ENCODE peak calls at places on chromosomes 3 and 15, in eight cellular contexts. V is ovary, H is neural progenitor cell, W is GM12864, G is lung, P is RWPE2, A is transverse colon, I is A673. Z is an unnamed sample.

GRCh38 chr15:93046721-93047120 is 42.3 kb downstream of the RGMA start:
- DNase-seq in V (no peak), H (no peak), W (no peak), G (no peak), P (no peak), A (no peak), I (no peak), Z (no peak)

GRCh38 chr3:129233538-129233937 is 15.9 kb upstream of the COPG1 start:
- DNase-seq in V (no peak), H (no peak), W (peak), G (peak), P (no peak), A (peak), I (no peak), Z (no peak)

GRCh38 chr15:25850154-25851111 is 12.7 kb downstream of the ATP10A start:
- DNase-seq in V (peak), H (peak), W (peak), G (peak), P (peak), A (peak), I (peak), Z (no peak)

GRCh38 chr3:108420926-108421325 is 89.5 kb downstream of the MYH15 start:
- DNase-seq in V (no peak), H (no peak), W (no peak), G (no peak), P (no peak), A (no peak), I (no peak), Z (no peak)

GRCh38 chr15:88930579-88930978 is 17.4 kb upstream of the MFGE8 start:
- DNase-seq in V (no peak), H (no peak), W (no peak), G (no peak), P (no peak), A (no peak), I (no peak), Z (no peak)

GRCh38 chr3:189914799-189915198 is 205.9 kb downstream of the P3H2 start:
- DNase-seq in V (no peak), H (no peak), W (no peak), G (no peak), P (peak), A (no peak), I (peak), Z (no peak)

GRCh38 chr15:41689083-41689482 is 28.9 kb downstream of the MGA start:
- DNase-seq in V (no peak), H (no peak), W (no peak), G (no peak), P (no peak), A (no peak), I (no peak), Z (no peak)

GRCh38 chr3:175111036-175111435 is 251.9 kb downstream of the NAALADL2 start:
- DNase-seq in V (no peak), H (no peak), W (no peak), G (peak), P (no peak), A (no peak), I (no peak), Z (no peak)

GRCh38 chr3:46558184-46559029 is 7.7 kb downstream of the LRRC2 start:
- DNase-seq in V (peak), H (peak), W (peak), G (peak), P (peak), A (peak), I (peak), Z (peak)

GRCh38 chr15:94584833-94585244 is 353.5 kb downstream of the MCTP2 start:
- DNase-seq in V (no peak), H (no peak), W (peak), G (no peak), P (no peak), A (no peak), I (peak), Z (no peak)

GRCh38 chr15:69685524-69686452 is 233.2 kb downstream of the RPLP1 start:
- DNase-seq in V (no peak), H (no peak), W (no peak), G (peak), P (no peak), A (peak), I (no peak), Z (no peak)

GRCh38 chr3:127718916-127719290 is 46.2 kb downstream of the ABTB1 start:
- DNase-seq in V (no peak), H (no peak), W (no peak), G (no peak), P (peak), A (no peak), I (no peak), Z (no peak)

GRCh38 chr15:67177750-67178149 is 76.7 kb downstream of the AAGAB start:
- DNase-seq in V (no peak), H (no peak), W (no peak), G (no peak), P (no peak), A (no peak), I (no peak), Z (no peak)

GRCh38 chr15:50876260-50876988 is 32.1 kb upstream of the AP4E1 start:
- DNase-seq in V (no peak), H (no peak), W (no peak), G (no peak), P (no peak), A (peak), I (no peak), Z (no peak)

GRCh38 chr15:47422901-47423300 is 294.4 kb upstream of the SEMA6D start:
- DNase-seq in V (no peak), H (no peak), W (no peak), G (no peak), P (no peak), A (no peak), I (no peak), Z (no peak)

GRCh38 chr15:78875107-78875914 is 2.6 kb downstream of the MORF4L1 start:
- DNase-seq in V (peak), H (no peak), W (no peak), G (no peak), P (no peak), A (no peak), I (no peak), Z (no peak)

GRCh38 chr15:34708422-34708821 is 46.4 kb downstream of the GJD2 start:
- DNase-seq in V (no peak), H (peak), W (peak), G (no peak), P (no peak), A (no peak), I (peak), Z (no peak)

GRCh38 chr15:91369823-91370222 is 269.8 kb downstream of the SV2B start:
- DNase-seq in V (no peak), H (no peak), W (no peak), G (no peak), P (no peak), A (no peak), I (no peak), Z (no peak)

GRCh38 chr3:189108735-189109134 is 63.0 kb upstream of the TPRG1 start:
- DNase-seq in V (no peak), H (peak), W (no peak), G (no peak), P (no peak), A (no peak), I (no peak), Z (no peak)

GRCh38 chr3:41144631-41145030 is 54.7 kb upstream of the CTNNB1 start:
- DNase-seq in V (no peak), H (no peak), W (no peak), G (no peak), P (no peak), A (no peak), I (no peak), Z (peak)

GRCh38 chr3:146557745-146558144 is 13.3 kb upstream of the PLSCR1 start:
- DNase-seq in V (no peak), H (no peak), W (no peak), G (no peak), P (no peak), A (no peak), I (no peak), Z (no peak)

GRCh38 chr15:63050737-63051700 is 8.5 kb downstream of the TPM1 start:
- DNase-seq in V (no peak), H (no peak), W (no peak), G (no peak), P (no peak), A (peak), I (peak), Z (no peak)

GRCh38 chr3:41018841-41019240 is 180.5 kb upstream of the CTNNB1 start:
- DNase-seq in V (no peak), H (no peak), W (no peak), G (no peak), P (no peak), A (no peak), I (no peak), Z (no peak)

GRCh38 chr3:187744169-187745151 is 808 bp downstream of the BCL6 start:
- DNase-seq in V (peak), H (peak), W (no peak), G (no peak), P (no peak), A (peak), I (peak), Z (no peak)

GRCh38 chr3:45807645-45808540 is 11.6 kb upstream of the SLC6A20 start:
- DNase-seq in V (no peak), H (no peak), W (no peak), G (peak), P (no peak), A (no peak), I (no peak), Z (no peak)

GRCh38 chr15:101615986-101616848 is 36.0 kb downstream of the TM2D3 start:
- DNase-seq in V (peak), H (peak), W (no peak), G (peak), P (no peak), A (peak), I (peak), Z (no peak)

GRCh38 chr15:73482184-73482583 is 39.2 kb downstream of the REC114 start:
- DNase-seq in V (no peak), H (no peak), W (no peak), G (no peak), P (no peak), A (no peak), I (no peak), Z (no peak)

GRCh38 chr3:155675094-155675493 is 69.8 kb downstream of the PLCH1 start:
- DNase-seq in V (no peak), H (no peak), W (no peak), G (no peak), P (no peak), A (no peak), I (no peak), Z (no peak)

GRCh38 chr3:155673411-155673810 is 71.5 kb downstream of the PLCH1 start:
- DNase-seq in V (no peak), H (no peak), W (no peak), G (no peak), P (no peak), A (no peak), I (no peak), Z (no peak)

GRCh38 chr3:155676252-155676981 is 68.5 kb downstream of the PLCH1 start:
- DNase-seq in V (peak), H (peak), W (no peak), G (no peak), P (no peak), A (peak), I (no peak), Z (peak)
- H3K4me3 ChIP-seq in V (no peak), H (no peak), W (no peak), G (no peak), P (no peak), A (no peak), I (no peak), Z (peak)

GRCh38 chr15:80697316-80697715 is 2.2 kb downstream of the ABHD17C start:
- DNase-seq in V (no peak), H (no peak), W (no peak), G (no peak), P (no peak), A (peak), I (no peak), Z (no peak)
- H3K4me3 ChIP-seq in V (no peak), H (peak), W (no peak), G (peak), P (peak), A (peak), I (no peak), Z (peak)

GRCh38 chr15:29136815-29137214 is 132.8 kb downstream of the NSMCE3 start:
- DNase-seq in V (no peak), H (no peak), W (no peak), G (no peak), P (peak), A (no peak), I (no peak), Z (peak)
- H3K4me3 ChIP-seq in V (no peak), H (no peak), W (no peak), G (no peak), P (no peak), A (no peak), I (no peak), Z (no peak)

GRCh38 chr3:52240886-52241244 is 1.9 kb upstream of the TWF2 start:
- DNase-seq in V (no peak), H (no peak), W (no peak), G (no peak), P (no peak), A (no peak), I (no peak), Z (no peak)

GRCh38 chr3:52238761-52239701 is at the start of gene TWF2:
- DNase-seq in V (peak), H (peak), W (no peak), G (peak), P (peak), A (peak), I (peak), Z (peak)

GRCh38 chr3:52238193-52238760 is 681 bp downstream of the TWF2 start:
- DNase-seq in V (no peak), H (peak), W (no peak), G (no peak), P (no peak), A (no peak), I (no peak), Z (no peak)

GRCh38 chr3:52242039-52242438 is 3.1 kb upstream of the TWF2 start:
- DNase-seq in V (no peak), H (no peak), W (no peak), G (no peak), P (no peak), A (no peak), I (no peak), Z (no peak)

GRCh38 chr3:52240059-52240885 is 1.3 kb upstream of the TWF2 start:
- DNase-seq in V (peak), H (no peak), W (peak), G (peak), P (peak), A (peak), I (peak), Z (peak)
- H3K4me3 ChIP-seq in V (no peak), H (peak), W (peak), G (no peak), P (no peak), A (no peak), I (peak), Z (peak)

Z was measured in dorsolateral prefrontal cortex.